ENCODE peak calls at places on chromosomes 5 and 9, in ten cellular contexts. D is sigmoid colon, K is upper lobe of left lung, C is right lobe of liver, H is spleen, U is stomach, G is GM12892, E is GM12878, J is body of pancreas, W is Peyer's patch. T is an unnamed sample.

GRCh38 chr5:122805481-122805880 is 30.6 kb downstream of the SNX2 start:
- DNase-seq in C (no peak), G (no peak), U (no peak), W (no peak), J (no peak), K (no peak), E (no peak), D (no peak), H (no peak), T (no peak)

GRCh38 chr5:43110606-43111170 is 10.0 kb upstream of the ZNF131 start:
- DNase-seq in J (no peak), W (peak), H (no peak), G (no peak), K (no peak), D (no peak), E (no peak), C (no peak), U (no peak), T (no peak)

GRCh38 chr9:110105107-110105506 is 102.9 kb downstream of the C9orf152 start:
- DNase-seq in K (no peak), C (no peak), H (no peak), D (no peak), U (no peak), E (no peak), W (no peak), J (no peak), G (no peak), T (no peak)

GRCh38 chr9:29514336-29514735 is 1941.1 kb upstream of the C9orf72 start:
- DNase-seq in E (no peak), K (no peak), C (no peak), W (no peak), U (no peak), G (no peak), H (no peak), J (peak), D (no peak), T (no peak)

GRCh38 chr9:11821541-11821940 is 871.6 kb upstream of the TYRP1 start:
- DNase-seq in E (no peak), C (no peak), J (peak), W (no peak), U (no peak), K (no peak), G (no peak), H (no peak), D (no peak), T (no peak)

GRCh38 chr5:558326-558725 is 34.1 kb upstream of the SLC9A3 start:
- DNase-seq in J (no peak), C (no peak), W (peak), D (peak), U (no peak), K (no peak), G (no peak), H (no peak), E (no peak), T (no peak)

GRCh38 chr5:55037046-55037771 is 13.2 kb downstream of the GZMK start:
- DNase-seq in E (no peak), U (no peak), J (no peak), C (no peak), H (no peak), G (no peak), W (no peak), K (peak), D (no peak), T (no peak)

GRCh38 chr5:137218896-137219295 is 280.2 kb downstream of the SPOCK1 start:
- DNase-seq in W (no peak), U (no peak), C (no peak), H (no peak), G (no peak), E (no peak), K (no peak), D (no peak), J (no peak), T (no peak)

GRCh38 chr5:56986631-56986957 is 34.7 kb upstream of the MIER3 start:
- DNase-seq in U (no peak), K (no peak), W (no peak), C (no peak), G (no peak), J (no peak), E (no peak), H (no peak), D (no peak), T (no peak)

GRCh38 chr9:2411459-2412215 is 209.9 kb upstream of the VLDLR start:
- DNase-seq in K (no peak), E (no peak), G (no peak), H (no peak), C (no peak), U (no peak), D (no peak), W (no peak), J (no peak), T (no peak)

GRCh38 chr5:132266031-132266835 is 8.7 kb downstream of the PDLIM4 start:
- DNase-seq in C (no peak), K (no peak), W (no peak), J (no peak), U (no peak), D (no peak), E (no peak), G (no peak), H (peak), T (no peak)

GRCh38 chr5:77853353-77853907 is 77.3 kb upstream of the TBCA start:
- DNase-seq in E (no peak), C (no peak), J (no peak), U (no peak), K (no peak), W (no peak), G (no peak), D (no peak), H (no peak), T (no peak)

GRCh38 chr9:104313396-104314110 is 190.5 kb upstream of the OR13F1 start:
- DNase-seq in E (no peak), W (no peak), H (no peak), C (no peak), U (no peak), D (no peak), K (no peak), J (no peak), G (no peak), T (no peak)

GRCh38 chr9:127876764-127877562 is 512 bp downstream of the AK1 start:
- DNase-seq in U (no peak), G (no peak), E (no peak), H (peak), K (peak), D (peak), C (peak), W (no peak), J (no peak), T (peak)

GRCh38 chr9:137467161-137467581 is 8.0 kb upstream of the NSMF start:
- DNase-seq in D (no peak), G (no peak), H (peak), U (no peak), W (peak), C (no peak), J (no peak), E (no peak), K (no peak), T (no peak)

GRCh38 chr5:68994645-68995044 is 99.2 kb upstream of the SLC30A5 start:
- DNase-seq in U (no peak), C (no peak), G (no peak), W (no peak), D (no peak), H (no peak), J (no peak), E (peak), K (no peak), T (no peak)

GRCh38 chr5:43155394-43156096 is 34.8 kb downstream of the ZNF131 start:
- DNase-seq in E (no peak), C (no peak), W (no peak), K (no peak), H (peak), J (no peak), D (no peak), U (no peak), G (no peak), T (no peak)

GRCh38 chr5:112238473-112238872 is 180.6 kb downstream of the EPB41L4A start:
- DNase-seq in D (no peak), W (no peak), H (no peak), K (no peak), G (no peak), U (no peak), E (no peak), C (no peak), J (no peak), T (peak)

GRCh38 chr9:108859459-108860114 is 2.5 kb upstream of the ACTL7A start:
- DNase-seq in U (no peak), G (no peak), H (no peak), D (no peak), K (no peak), J (no peak), C (no peak), E (peak), W (no peak), T (no peak)

GRCh38 chr5:20353481-20353880 is 365.5 kb upstream of the CDH18 start:
- DNase-seq in K (no peak), E (no peak), W (no peak), D (no peak), U (no peak), J (no peak), H (no peak), G (no peak), C (no peak), T (no peak)

GRCh38 chr5:62354028-62354874 is 48.2 kb downstream of the KIF2A start:
- DNase-seq in D (no peak), U (no peak), C (no peak), J (no peak), H (no peak), G (no peak), W (no peak), E (peak), K (no peak), T (peak)

GRCh38 chr5:169161022-169161680 is 139.8 kb downstream of the SLIT3 start:
- DNase-seq in J (peak), H (no peak), K (no peak), D (peak), W (no peak), E (no peak), G (no peak), C (no peak), U (no peak), T (no peak)

GRCh38 chr5:55982957-55983381 is 11.8 kb downstream of the IL6ST start:
- DNase-seq in H (no peak), C (no peak), D (no peak), K (peak), E (no peak), G (no peak), J (no peak), W (peak), U (peak), T (peak)

DNA sequence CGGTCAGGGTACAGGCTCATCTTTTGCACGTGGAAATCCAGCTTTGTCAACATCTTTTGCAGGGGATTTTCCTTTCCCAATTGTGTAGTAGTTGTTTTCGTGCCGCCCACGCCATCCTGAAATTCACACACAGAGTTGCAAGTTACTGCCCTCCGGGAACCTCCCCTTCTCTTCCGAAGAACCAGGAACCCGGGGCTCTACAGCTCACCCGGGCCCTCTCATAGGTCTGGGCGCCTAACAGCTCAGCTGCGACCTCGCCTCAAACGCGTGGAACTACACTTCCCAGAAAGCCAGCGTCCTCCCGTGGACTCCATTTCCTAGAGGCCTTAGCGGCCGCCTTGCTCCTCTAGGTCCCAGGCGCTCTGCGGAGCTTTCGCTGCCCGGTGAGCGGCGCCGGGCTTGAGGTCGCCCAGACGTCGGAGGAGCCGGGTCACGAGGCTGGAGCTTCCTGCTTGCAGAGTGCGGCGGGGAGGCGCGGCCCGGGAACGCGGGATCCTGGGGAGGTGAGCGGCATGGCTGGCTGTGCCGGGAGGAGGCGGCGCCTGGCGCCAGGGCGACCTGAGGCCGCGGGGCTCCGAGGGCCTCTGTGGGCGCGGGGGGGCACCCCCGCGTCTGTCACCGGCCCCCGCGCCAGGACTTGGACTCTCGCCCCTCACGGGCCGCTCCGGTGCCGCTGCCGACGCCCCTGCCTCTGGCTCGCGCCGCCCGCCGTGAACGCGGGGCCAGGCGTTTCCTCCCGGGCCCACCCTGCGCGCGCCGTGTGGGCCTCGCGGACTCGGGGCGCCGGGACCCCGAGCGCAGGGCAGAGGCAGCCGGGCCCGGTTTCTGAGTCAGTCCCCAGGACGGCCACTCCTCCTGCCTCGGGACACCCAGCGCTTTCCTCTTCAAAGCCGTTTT is at the start of gene ZNF354B:
- DNase-seq in J (peak), K (peak), G (peak), D (peak), H (peak), E (peak), C (peak), W (peak), U (peak), T (peak)
- TF ChIP-seq POLR2A in J (peak), K (peak), G (peak), D (peak), H (no peak), E (peak), C (peak), W (peak), U (no peak), T (peak)

GRCh38 chr9:131522257-131523085 is 8.6 kb downstream of the UCK1 start:
- DNase-seq in U (no peak), G (no peak), D (peak), W (no peak), H (no peak), C (no peak), K (no peak), J (no peak), E (no peak), T (no peak)
- TF ChIP-seq POLR2A in U (no peak), G (peak), D (no peak), W (no peak), H (no peak), C (no peak), K (no peak), J (no peak), E (peak), T (no peak)

GRCh38 chr9:70418822-70419545 is 4.5 kb upstream of the KLF9 start:
- DNase-seq in J (peak), E (peak), U (peak), C (peak), K (peak), D (peak), W (peak), H (peak), G (peak), T (peak)
- TF ChIP-seq POLR2A in J (no peak), E (peak), U (no peak), C (peak), K (peak), D (peak), W (peak), H (peak), G (no peak), T (peak)

DNA sequence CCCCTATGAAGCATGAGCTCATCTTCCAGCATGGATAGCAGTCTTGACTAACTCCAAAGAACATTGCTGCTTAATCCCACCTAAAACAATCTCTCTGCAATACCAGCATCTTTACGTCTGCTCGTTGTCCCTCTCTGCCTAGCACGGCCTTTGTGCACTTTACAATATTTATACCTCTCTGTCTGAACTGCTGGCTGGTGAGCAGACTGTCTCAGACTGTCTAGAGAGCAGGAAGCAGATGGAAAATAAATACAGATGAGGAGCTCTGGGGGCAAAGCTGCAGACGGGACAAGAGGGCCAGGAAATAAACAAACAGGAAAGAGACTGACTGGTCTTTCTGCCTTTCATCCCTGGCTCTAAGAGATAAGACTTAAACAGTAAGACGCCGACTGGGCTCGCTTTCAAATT is 224.8 kb downstream of the ENC1 start:
- DNase-seq in G (no peak), E (no peak), C (no peak), U (no peak), K (no peak), J (no peak), W (no peak), D (no peak), H (no peak), T (peak)
- TF ChIP-seq POLR2A in G (no peak), E (no peak), C (no peak), U (no peak), K (no peak), J (no peak), W (peak), D (no peak), H (no peak), T (no peak)

DNA sequence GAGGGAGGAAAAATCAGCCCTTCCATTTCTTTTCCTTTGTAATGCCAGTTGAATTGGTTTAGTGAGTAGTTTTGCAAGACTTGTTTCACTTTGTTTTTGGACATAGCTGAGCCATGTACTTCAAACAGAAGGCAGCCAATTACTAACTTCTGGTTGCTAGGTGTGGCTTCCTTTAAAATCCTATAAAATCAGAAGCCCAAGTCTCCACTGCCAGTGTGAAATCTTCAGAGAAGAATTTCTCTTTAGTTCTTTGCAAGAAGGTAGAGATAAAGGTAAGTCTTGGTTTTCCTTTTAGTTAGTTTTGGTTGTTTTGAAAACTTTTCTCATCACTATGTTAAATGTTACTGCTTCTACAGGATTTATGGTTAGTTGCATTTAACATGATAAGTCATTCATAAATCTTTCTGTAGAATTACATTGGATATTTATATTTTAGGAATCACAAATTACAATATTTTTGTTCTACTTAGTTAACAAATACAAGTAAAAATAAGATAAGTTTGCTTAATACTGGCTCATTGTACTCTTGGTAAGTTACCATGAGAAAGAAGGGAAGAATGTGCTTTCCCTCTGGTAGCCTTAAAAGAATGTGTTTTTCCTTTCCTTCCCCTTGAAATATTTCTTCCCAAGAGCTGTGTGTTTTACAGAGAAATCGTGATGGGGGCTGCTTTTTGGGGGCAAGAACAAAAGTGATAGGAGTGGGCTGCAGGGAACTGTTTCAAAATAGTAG is at the start of gene ANXA1:
- DNase-seq in G (no peak), J (no peak), C (no peak), K (no peak), H (no peak), W (no peak), U (no peak), D (no peak), E (no peak), T (peak)
- TF ChIP-seq POLR2A in G (no peak), J (no peak), C (peak), K (peak), H (no peak), W (peak), U (no peak), D (peak), E (no peak), T (peak)